ENCODE peak calls at places on chromosomes 5 and 9, in nine cellular contexts. One of them, this sample, is unnamed.

GRCh38 chr5:922041-922744 is 29.5 kb downstream of the TRIP13 start:
- DNase-seq in Daoy: no peak
- DNase-seq in GM23338: no peak
- DNase-seq in activated T-cell treated with anti-CD3 and anti-CD28 coated beads, Interleukin-2, amount 50 U/mL, for 72 hours: no peak
- DNase-seq in HCT116: no peak
- DNase-seq in NCI-H1105: no peak
- DNase-seq in fibroblast of the aortic adventitia: no peak
- DNase-seq in activated CD8-positive, alpha-beta memory T cell treated with anti-CD3 and anti-CD28 coated beads for 4 hours: no peak
- DNase-seq in dermis microvascular lymphatic vessel endothelial cell: no peak
- DNase-seq in this sample: no peak

GRCh38 chr5:180439911-180440769 is 54.0 kb upstream of the CNOT6 start:
- DNase-seq in Daoy: no peak
- DNase-seq in GM23338: peak; percentile 80
- DNase-seq in activated T-cell treated with anti-CD3 and anti-CD28 coated beads, Interleukin-2, amount 50 U/mL, for 72 hours: no peak
- DNase-seq in HCT116: no peak
- DNase-seq in NCI-H1105: no peak
- DNase-seq in fibroblast of the aortic adventitia: peak; percentile 4
- DNase-seq in activated CD8-positive, alpha-beta memory T cell treated with anti-CD3 and anti-CD28 coated beads for 4 hours: no peak
- DNase-seq in dermis microvascular lymphatic vessel endothelial cell: no peak
- DNase-seq in this sample: no peak

GRCh38 chr5:126972062-126972895 is 58.1 kb downstream of the MARCHF3 start:
- DNase-seq in Daoy: no peak
- DNase-seq in GM23338: no peak
- DNase-seq in activated T-cell treated with anti-CD3 and anti-CD28 coated beads, Interleukin-2, amount 50 U/mL, for 72 hours: peak; percentile 36
- DNase-seq in HCT116: no peak
- DNase-seq in NCI-H1105: no peak
- DNase-seq in fibroblast of the aortic adventitia: peak; percentile 38
- DNase-seq in activated CD8-positive, alpha-beta memory T cell treated with anti-CD3 and anti-CD28 coated beads for 4 hours: no peak
- DNase-seq in dermis microvascular lymphatic vessel endothelial cell: peak; percentile 39
- DNase-seq in this sample: no peak

GRCh38 chr9:87880683-87881082 is 2.0 kb upstream of the SPATA31E1 start:
- DNase-seq in Daoy: no peak
- DNase-seq in GM23338: no peak
- DNase-seq in activated T-cell treated with anti-CD3 and anti-CD28 coated beads, Interleukin-2, amount 50 U/mL, for 72 hours: no peak
- DNase-seq in HCT116: no peak
- DNase-seq in NCI-H1105: no peak
- DNase-seq in fibroblast of the aortic adventitia: no peak
- DNase-seq in activated CD8-positive, alpha-beta memory T cell treated with anti-CD3 and anti-CD28 coated beads for 4 hours: no peak
- DNase-seq in dermis microvascular lymphatic vessel endothelial cell: no peak
- DNase-seq in this sample: no peak

GRCh38 chr5:65769539-65769938 is 47.5 kb downstream of the NLN start:
- DNase-seq in Daoy: peak; percentile 73
- DNase-seq in GM23338: no peak
- DNase-seq in activated T-cell treated with anti-CD3 and anti-CD28 coated beads, Interleukin-2, amount 50 U/mL, for 72 hours: no peak
- DNase-seq in HCT116: peak; percentile 2
- DNase-seq in NCI-H1105: no peak
- DNase-seq in fibroblast of the aortic adventitia: peak; percentile 95
- DNase-seq in activated CD8-positive, alpha-beta memory T cell treated with anti-CD3 and anti-CD28 coated beads for 4 hours: no peak
- DNase-seq in dermis microvascular lymphatic vessel endothelial cell: peak; percentile 66
- DNase-seq in this sample: peak; percentile 73

GRCh38 chr9:125985998-125986655 is 239.0 kb downstream of the PBX3 start:
- DNase-seq in Daoy: no peak
- DNase-seq in GM23338: no peak
- DNase-seq in activated T-cell treated with anti-CD3 and anti-CD28 coated beads, Interleukin-2, amount 50 U/mL, for 72 hours: no peak
- DNase-seq in HCT116: no peak
- DNase-seq in NCI-H1105: no peak
- DNase-seq in fibroblast of the aortic adventitia: no peak
- DNase-seq in activated CD8-positive, alpha-beta memory T cell treated with anti-CD3 and anti-CD28 coated beads for 4 hours: no peak
- DNase-seq in dermis microvascular lymphatic vessel endothelial cell: no peak
- DNase-seq in this sample: no peak

GRCh38 chr5:87347272-87347671 is 65.5 kb downstream of the CCNH start:
- DNase-seq in Daoy: no peak
- DNase-seq in GM23338: no peak
- DNase-seq in activated T-cell treated with anti-CD3 and anti-CD28 coated beads, Interleukin-2, amount 50 U/mL, for 72 hours: no peak
- DNase-seq in HCT116: no peak
- DNase-seq in NCI-H1105: no peak
- DNase-seq in fibroblast of the aortic adventitia: no peak
- DNase-seq in activated CD8-positive, alpha-beta memory T cell treated with anti-CD3 and anti-CD28 coated beads for 4 hours: no peak
- DNase-seq in dermis microvascular lymphatic vessel endothelial cell: no peak
- DNase-seq in this sample: no peak

GRCh38 chr9:123327697-123328100 is 28.3 kb upstream of the CRB2 start:
- DNase-seq in Daoy: no peak
- DNase-seq in GM23338: peak; percentile 41
- DNase-seq in activated T-cell treated with anti-CD3 and anti-CD28 coated beads, Interleukin-2, amount 50 U/mL, for 72 hours: no peak
- DNase-seq in HCT116: no peak
- DNase-seq in NCI-H1105: no peak
- DNase-seq in fibroblast of the aortic adventitia: no peak
- DNase-seq in activated CD8-positive, alpha-beta memory T cell treated with anti-CD3 and anti-CD28 coated beads for 4 hours: no peak
- DNase-seq in dermis microvascular lymphatic vessel endothelial cell: no peak
- DNase-seq in this sample: no peak

GRCh38 chr9:127679506-127679905 is 27.3 kb upstream of the CFAP157 start:
- DNase-seq in Daoy: no peak
- DNase-seq in GM23338: no peak
- DNase-seq in activated T-cell treated with anti-CD3 and anti-CD28 coated beads, Interleukin-2, amount 50 U/mL, for 72 hours: no peak
- DNase-seq in HCT116: no peak
- DNase-seq in NCI-H1105: no peak
- DNase-seq in fibroblast of the aortic adventitia: no peak
- DNase-seq in activated CD8-positive, alpha-beta memory T cell treated with anti-CD3 and anti-CD28 coated beads for 4 hours: no peak
- DNase-seq in dermis microvascular lymphatic vessel endothelial cell: no peak
- DNase-seq in this sample: no peak

GRCh38 chr9:684055-684949 is 157.2 kb upstream of the DMRT1 start:
- DNase-seq in Daoy: peak; percentile 86
- DNase-seq in GM23338: peak; percentile 68
- DNase-seq in activated T-cell treated with anti-CD3 and anti-CD28 coated beads, Interleukin-2, amount 50 U/mL, for 72 hours: no peak
- DNase-seq in HCT116: no peak
- DNase-seq in NCI-H1105: no peak
- DNase-seq in fibroblast of the aortic adventitia: peak; percentile 82
- DNase-seq in activated CD8-positive, alpha-beta memory T cell treated with anti-CD3 and anti-CD28 coated beads for 4 hours: no peak
- DNase-seq in dermis microvascular lymphatic vessel endothelial cell: peak; percentile 68
- DNase-seq in this sample: no peak

GRCh38 chr5:142432369-142432863 is 107.6 kb upstream of the SPRY4 start:
- DNase-seq in Daoy: no peak
- DNase-seq in GM23338: no peak
- DNase-seq in activated T-cell treated with anti-CD3 and anti-CD28 coated beads, Interleukin-2, amount 50 U/mL, for 72 hours: peak; percentile 39
- DNase-seq in HCT116: no peak
- DNase-seq in NCI-H1105: peak; percentile 40
- DNase-seq in fibroblast of the aortic adventitia: no peak
- DNase-seq in activated CD8-positive, alpha-beta memory T cell treated with anti-CD3 and anti-CD28 coated beads for 4 hours: no peak
- DNase-seq in dermis microvascular lymphatic vessel endothelial cell: no peak
- DNase-seq in this sample: no peak

GRCh38 chr9:27059907-27060306 is 49.1 kb upstream of the TEK start:
- DNase-seq in Daoy: no peak
- DNase-seq in GM23338: no peak
- DNase-seq in activated T-cell treated with anti-CD3 and anti-CD28 coated beads, Interleukin-2, amount 50 U/mL, for 72 hours: no peak
- DNase-seq in HCT116: no peak
- DNase-seq in NCI-H1105: no peak
- DNase-seq in fibroblast of the aortic adventitia: peak; percentile 4
- DNase-seq in activated CD8-positive, alpha-beta memory T cell treated with anti-CD3 and anti-CD28 coated beads for 4 hours: no peak
- DNase-seq in dermis microvascular lymphatic vessel endothelial cell: peak; percentile 93
- DNase-seq in this sample: no peak

GRCh38 chr9:101727621-101728524 is 10.6 kb downstream of the GRIN3A start:
- DNase-seq in Daoy: peak; percentile 19
- DNase-seq in GM23338: peak; percentile 85
- DNase-seq in activated T-cell treated with anti-CD3 and anti-CD28 coated beads, Interleukin-2, amount 50 U/mL, for 72 hours: peak; percentile 7
- DNase-seq in HCT116: no peak
- DNase-seq in NCI-H1105: peak; percentile 41
- DNase-seq in fibroblast of the aortic adventitia: peak; percentile 4
- DNase-seq in activated CD8-positive, alpha-beta memory T cell treated with anti-CD3 and anti-CD28 coated beads for 4 hours: no peak
- DNase-seq in dermis microvascular lymphatic vessel endothelial cell: peak; percentile 19
- DNase-seq in this sample: no peak

GRCh38 chr9:111874500-111874899 is 22.1 kb upstream of the UGCG start:
- DNase-seq in Daoy: no peak
- DNase-seq in GM23338: no peak
- DNase-seq in activated T-cell treated with anti-CD3 and anti-CD28 coated beads, Interleukin-2, amount 50 U/mL, for 72 hours: no peak
- DNase-seq in HCT116: no peak
- DNase-seq in NCI-H1105: no peak
- DNase-seq in fibroblast of the aortic adventitia: no peak
- DNase-seq in activated CD8-positive, alpha-beta memory T cell treated with anti-CD3 and anti-CD28 coated beads for 4 hours: no peak
- DNase-seq in dermis microvascular lymphatic vessel endothelial cell: no peak
- DNase-seq in this sample: no peak

GRCh38 chr5:73831066-73831465 is 205.1 kb downstream of the ARHGEF28 start:
- DNase-seq in Daoy: no peak
- DNase-seq in GM23338: no peak
- DNase-seq in activated T-cell treated with anti-CD3 and anti-CD28 coated beads, Interleukin-2, amount 50 U/mL, for 72 hours: no peak
- DNase-seq in HCT116: no peak
- DNase-seq in NCI-H1105: no peak
- DNase-seq in fibroblast of the aortic adventitia: no peak
- DNase-seq in activated CD8-positive, alpha-beta memory T cell treated with anti-CD3 and anti-CD28 coated beads for 4 hours: no peak
- DNase-seq in dermis microvascular lymphatic vessel endothelial cell: no peak
- DNase-seq in this sample: no peak

GRCh38 chr5:123035320-123035949 is 1.1 kb downstream of the PPIC start:
- DNase-seq in Daoy: peak; percentile 35
- DNase-seq in GM23338: peak; percentile 84
- DNase-seq in activated T-cell treated with anti-CD3 and anti-CD28 coated beads, Interleukin-2, amount 50 U/mL, for 72 hours: peak; percentile 4
- DNase-seq in HCT116: peak; percentile 52
- DNase-seq in NCI-H1105: peak; percentile 19
- DNase-seq in fibroblast of the aortic adventitia: peak; percentile 47
- DNase-seq in activated CD8-positive, alpha-beta memory T cell treated with anti-CD3 and anti-CD28 coated beads for 4 hours: no peak
- DNase-seq in dermis microvascular lymphatic vessel endothelial cell: peak; percentile 50
- DNase-seq in this sample: no peak

GRCh38 chr9:117403848-117404247 is 11.0 kb downstream of the ASTN2 start:
- DNase-seq in Daoy: no peak
- DNase-seq in GM23338: peak; percentile 41
- DNase-seq in activated T-cell treated with anti-CD3 and anti-CD28 coated beads, Interleukin-2, amount 50 U/mL, for 72 hours: no peak
- DNase-seq in HCT116: no peak
- DNase-seq in NCI-H1105: peak; percentile 78
- DNase-seq in fibroblast of the aortic adventitia: no peak
- DNase-seq in activated CD8-positive, alpha-beta memory T cell treated with anti-CD3 and anti-CD28 coated beads for 4 hours: no peak
- DNase-seq in dermis microvascular lymphatic vessel endothelial cell: no peak
- DNase-seq in this sample: no peak

GRCh38 chr9:15785584-15785983 is 232.7 kb downstream of the CCDC171 start:
- DNase-seq in Daoy: no peak
- DNase-seq in GM23338: no peak
- DNase-seq in activated T-cell treated with anti-CD3 and anti-CD28 coated beads, Interleukin-2, amount 50 U/mL, for 72 hours: no peak
- DNase-seq in HCT116: no peak
- DNase-seq in NCI-H1105: no peak
- DNase-seq in fibroblast of the aortic adventitia: no peak
- DNase-seq in activated CD8-positive, alpha-beta memory T cell treated with anti-CD3 and anti-CD28 coated beads for 4 hours: no peak
- DNase-seq in dermis microvascular lymphatic vessel endothelial cell: no peak
- DNase-seq in this sample: no peak

GRCh38 chr9:90783552-90783951 is 18.1 kb upstream of the SYK start:
- DNase-seq in Daoy: no peak
- DNase-seq in GM23338: peak; percentile 89
- DNase-seq in activated T-cell treated with anti-CD3 and anti-CD28 coated beads, Interleukin-2, amount 50 U/mL, for 72 hours: no peak
- DNase-seq in HCT116: no peak
- DNase-seq in NCI-H1105: no peak
- DNase-seq in fibroblast of the aortic adventitia: no peak
- DNase-seq in activated CD8-positive, alpha-beta memory T cell treated with anti-CD3 and anti-CD28 coated beads for 4 hours: no peak
- DNase-seq in dermis microvascular lymphatic vessel endothelial cell: no peak
- DNase-seq in this sample: no peak

GRCh38 chr5:1911773-1912235 is 29.1 kb upstream of the IRX4 start:
- DNase-seq in Daoy: no peak
- DNase-seq in GM23338: no peak
- DNase-seq in activated T-cell treated with anti-CD3 and anti-CD28 coated beads, Interleukin-2, amount 50 U/mL, for 72 hours: no peak
- DNase-seq in HCT116: no peak
- DNase-seq in NCI-H1105: no peak
- DNase-seq in fibroblast of the aortic adventitia: no peak
- DNase-seq in activated CD8-positive, alpha-beta memory T cell treated with anti-CD3 and anti-CD28 coated beads for 4 hours: no peak
- DNase-seq in dermis microvascular lymphatic vessel endothelial cell: no peak
- DNase-seq in this sample: no peak

GRCh38 chr9:35599763-35600604 is 5.1 kb upstream of the TESK1 start:
- DNase-seq in Daoy: no peak
- DNase-seq in GM23338: peak; percentile 65
- DNase-seq in activated T-cell treated with anti-CD3 and anti-CD28 coated beads, Interleukin-2, amount 50 U/mL, for 72 hours: no peak
- DNase-seq in HCT116: no peak
- DNase-seq in NCI-H1105: no peak
- DNase-seq in fibroblast of the aortic adventitia: no peak
- DNase-seq in activated CD8-positive, alpha-beta memory T cell treated with anti-CD3 and anti-CD28 coated beads for 4 hours: no peak
- DNase-seq in dermis microvascular lymphatic vessel endothelial cell: no peak
- DNase-seq in this sample: no peak

GRCh38 chr9:81317223-81317622 is 372.1 kb downstream of the TLE1 start:
- DNase-seq in Daoy: no peak
- DNase-seq in GM23338: no peak
- DNase-seq in activated T-cell treated with anti-CD3 and anti-CD28 coated beads, Interleukin-2, amount 50 U/mL, for 72 hours: no peak
- DNase-seq in HCT116: no peak
- DNase-seq in NCI-H1105: no peak
- DNase-seq in fibroblast of the aortic adventitia: no peak
- DNase-seq in activated CD8-positive, alpha-beta memory T cell treated with anti-CD3 and anti-CD28 coated beads for 4 hours: no peak
- DNase-seq in dermis microvascular lymphatic vessel endothelial cell: no peak
- DNase-seq in this sample: no peak

GRCh38 chr5:51388488-51389325 is 5.5 kb downstream of the ISL1 start:
- DNase-seq in Daoy: no peak
- DNase-seq in GM23338: no peak
- DNase-seq in activated T-cell treated with anti-CD3 and anti-CD28 coated beads, Interleukin-2, amount 50 U/mL, for 72 hours: no peak
- DNase-seq in HCT116: no peak
- DNase-seq in NCI-H1105: no peak
- DNase-seq in fibroblast of the aortic adventitia: no peak
- DNase-seq in activated CD8-positive, alpha-beta memory T cell treated with anti-CD3 and anti-CD28 coated beads for 4 hours: no peak
- DNase-seq in dermis microvascular lymphatic vessel endothelial cell: no peak
- DNase-seq in this sample: no peak

GRCh38 chr9:88396836-88397577 is 8.8 kb downstream of the SPIN1 start:
- DNase-seq in Daoy: peak; percentile 55
- DNase-seq in GM23338: no peak
- DNase-seq in activated T-cell treated with anti-CD3 and anti-CD28 coated beads, Interleukin-2, amount 50 U/mL, for 72 hours: no peak
- DNase-seq in HCT116: no peak
- DNase-seq in NCI-H1105: no peak
- DNase-seq in fibroblast of the aortic adventitia: peak; percentile 94
- DNase-seq in activated CD8-positive, alpha-beta memory T cell treated with anti-CD3 and anti-CD28 coated beads for 4 hours: no peak
- DNase-seq in dermis microvascular lymphatic vessel endothelial cell: peak; percentile 5
- DNase-seq in this sample: no peak

GRCh38 chr9:117987945-117988344 is 283.7 kb downstream of the TLR4 start:
- DNase-seq in Daoy: no peak
- DNase-seq in GM23338: no peak
- DNase-seq in activated T-cell treated with anti-CD3 and anti-CD28 coated beads, Interleukin-2, amount 50 U/mL, for 72 hours: no peak
- DNase-seq in HCT116: no peak
- DNase-seq in NCI-H1105: no peak
- DNase-seq in fibroblast of the aortic adventitia: no peak
- DNase-seq in activated CD8-positive, alpha-beta memory T cell treated with anti-CD3 and anti-CD28 coated beads for 4 hours: no peak
- DNase-seq in dermis microvascular lymphatic vessel endothelial cell: no peak
- DNase-seq in this sample: no peak

GRCh38 chr5:74167206-74167929 is 473.2 kb downstream of the ENC1 start:
- DNase-seq in Daoy: peak; percentile 77
- DNase-seq in GM23338: no peak
- DNase-seq in activated T-cell treated with anti-CD3 and anti-CD28 coated beads, Interleukin-2, amount 50 U/mL, for 72 hours: no peak
- DNase-seq in HCT116: no peak
- DNase-seq in NCI-H1105: no peak
- DNase-seq in fibroblast of the aortic adventitia: peak; percentile 91
- DNase-seq in activated CD8-positive, alpha-beta memory T cell treated with anti-CD3 and anti-CD28 coated beads for 4 hours: no peak
- DNase-seq in dermis microvascular lymphatic vessel endothelial cell: peak; percentile 80
- DNase-seq in this sample: peak; percentile 45

GRCh38 chr5:35404701-35405100 is 174.4 kb upstream of the PRLR start:
- DNase-seq in Daoy: peak; percentile 26
- DNase-seq in GM23338: no peak
- DNase-seq in activated T-cell treated with anti-CD3 and anti-CD28 coated beads, Interleukin-2, amount 50 U/mL, for 72 hours: no peak
- DNase-seq in HCT116: no peak
- DNase-seq in NCI-H1105: no peak
- DNase-seq in fibroblast of the aortic adventitia: no peak
- DNase-seq in activated CD8-positive, alpha-beta memory T cell treated with anti-CD3 and anti-CD28 coated beads for 4 hours: no peak
- DNase-seq in dermis microvascular lymphatic vessel endothelial cell: no peak
- DNase-seq in this sample: no peak

GRCh38 chr5:172622091-172623046 is 18.7 kb upstream of the NEURL1B start:
- DNase-seq in Daoy: no peak
- DNase-seq in GM23338: peak; percentile 66
- DNase-seq in activated T-cell treated with anti-CD3 and anti-CD28 coated beads, Interleukin-2, amount 50 U/mL, for 72 hours: no peak
- DNase-seq in HCT116: no peak
- DNase-seq in NCI-H1105: no peak
- DNase-seq in fibroblast of the aortic adventitia: no peak
- DNase-seq in activated CD8-positive, alpha-beta memory T cell treated with anti-CD3 and anti-CD28 coated beads for 4 hours: no peak
- DNase-seq in dermis microvascular lymphatic vessel endothelial cell: no peak
- DNase-seq in this sample: no peak

GRCh38 chr5:172443441-172444109 is 10.8 kb downstream of the SH3PXD2B start:
- DNase-seq in Daoy: peak; percentile 98
- DNase-seq in GM23338: no peak
- DNase-seq in activated T-cell treated with anti-CD3 and anti-CD28 coated beads, Interleukin-2, amount 50 U/mL, for 72 hours: peak; percentile 82
- DNase-seq in HCT116: peak; percentile 65
- DNase-seq in NCI-H1105: no peak
- DNase-seq in fibroblast of the aortic adventitia: peak; percentile 99
- DNase-seq in activated CD8-positive, alpha-beta memory T cell treated with anti-CD3 and anti-CD28 coated beads for 4 hours: peak; percentile 11
- DNase-seq in dermis microvascular lymphatic vessel endothelial cell: peak; percentile 98
- DNase-seq in this sample: peak; percentile 86

GRCh38 chr9:136093331-136093986 is 1.6 kb downstream of the NACC2 start:
- DNase-seq in Daoy: no peak
- DNase-seq in GM23338: no peak
- DNase-seq in activated T-cell treated with anti-CD3 and anti-CD28 coated beads, Interleukin-2, amount 50 U/mL, for 72 hours: no peak
- DNase-seq in HCT116: no peak
- DNase-seq in NCI-H1105: no peak
- DNase-seq in fibroblast of the aortic adventitia: peak; percentile 27
- DNase-seq in activated CD8-positive, alpha-beta memory T cell treated with anti-CD3 and anti-CD28 coated beads for 4 hours: no peak
- DNase-seq in dermis microvascular lymphatic vessel endothelial cell: no peak
- DNase-seq in this sample: no peak

GRCh38 chr5:150413176-150413901 is 629 bp upstream of the CD74 start:
- DNase-seq in Daoy: no peak
- DNase-seq in GM23338: no peak
- DNase-seq in activated T-cell treated with anti-CD3 and anti-CD28 coated beads, Interleukin-2, amount 50 U/mL, for 72 hours: no peak
- DNase-seq in HCT116: no peak
- DNase-seq in NCI-H1105: no peak
- DNase-seq in fibroblast of the aortic adventitia: no peak
- DNase-seq in activated CD8-positive, alpha-beta memory T cell treated with anti-CD3 and anti-CD28 coated beads for 4 hours: no peak
- DNase-seq in dermis microvascular lymphatic vessel endothelial cell: no peak
- DNase-seq in this sample: no peak